ENCODE peak calls at places on chromosomes 2 and 18, in nine cellular contexts. L is neural progenitor cell, Z is lower lobe of right lung, H is OCI-LY7, D is fibroblast of lung, A is foreskin fibroblast, C is dorsolateral prefrontal cortex, G is skeletal muscle cell, Y is mesendoderm. N is an unnamed sample.

GRCh38 chr2:101398026-101398830 is 10.9 kb upstream of the CREG2 start:
- DNase-seq in L (no peak), Z (no peak), H (no peak), D (peak), A (no peak), C (no peak), G (no peak), Y (no peak), N (no peak)

GRCh38 chr18:26865557-26865956 is at the start of gene AQP4:
- DNase-seq in L (peak), Z (peak), H (no peak), D (peak), A (no peak), C (no peak), G (no peak), Y (no peak), N (no peak)

GRCh38 chr2:119448427-119449141 is 16.9 kb downstream of the TMEM37 start:
- DNase-seq in L (no peak), Z (no peak), H (no peak), D (no peak), A (no peak), C (no peak), G (no peak), Y (no peak), N (no peak)

GRCh38 chr2:69779258-69779989 is 37.5 kb downstream of the ANXA4 start:
- DNase-seq in L (no peak), Z (no peak), H (no peak), D (peak), A (peak), C (no peak), G (no peak), Y (peak), N (no peak)

GRCh38 chr18:28365406-28365805 is 188.5 kb upstream of the CDH2 start:
- DNase-seq in L (no peak), Z (no peak), H (no peak), D (peak), A (peak), C (no peak), G (peak), Y (no peak), N (no peak)

GRCh38 chr2:239114616-239115265 is 266.9 kb downstream of the TWIST2 start:
- DNase-seq in L (no peak), Z (no peak), H (no peak), D (no peak), A (no peak), C (peak), G (no peak), Y (peak), N (no peak)

GRCh38 chr2:46313063-46313462 is 15.9 kb downstream of the EPAS1 start:
- DNase-seq in L (no peak), Z (no peak), H (no peak), D (no peak), A (no peak), C (no peak), G (no peak), Y (no peak), N (no peak)

GRCh38 chr2:27086090-27086721 is 366 bp upstream of the KHK start:
- DNase-seq in L (peak), Z (peak), H (peak), D (peak), A (peak), C (peak), G (peak), Y (peak), N (peak)

GRCh38 chr2:160228141-160228963 is 28.3 kb upstream of the ITGB6 start:
- DNase-seq in L (no peak), Z (no peak), H (no peak), D (peak), A (peak), C (no peak), G (peak), Y (no peak), N (no peak)

GRCh38 chr2:240184656-240185055 is 44.2 kb upstream of the OTOS start:
- DNase-seq in L (no peak), Z (no peak), H (no peak), D (no peak), A (no peak), C (no peak), G (no peak), Y (no peak), N (no peak)

GRCh38 chr18:45783097-45784075 is 42.1 kb upstream of the SIGLEC15 start:
- DNase-seq in L (peak), Z (no peak), H (no peak), D (peak), A (peak), C (no peak), G (no peak), Y (peak), N (no peak)

GRCh38 chr2:39737661-39738060 is 41.4 kb downstream of the THUMPD2 start:
- DNase-seq in L (peak), Z (no peak), H (no peak), D (peak), A (peak), C (peak), G (peak), Y (peak), N (no peak)

GRCh38 chr2:177992992-177993391 is 79.6 kb downstream of the PDE11A start:
- DNase-seq in L (no peak), Z (no peak), H (no peak), D (no peak), A (no peak), C (no peak), G (no peak), Y (no peak), N (no peak)

GRCh38 chr2:98444436-98445166 is at the start of gene INPP4A:
- DNase-seq in L (peak), Z (peak), H (peak), D (peak), A (peak), C (peak), G (no peak), Y (peak), N (no peak)

GRCh38 chr2:239354791-239355136 is 46.1 kb downstream of the HDAC4 start:
- DNase-seq in L (no peak), Z (no peak), H (no peak), D (no peak), A (no peak), C (no peak), G (no peak), Y (no peak), N (no peak)

GRCh38 chr2:71358931-71359671 is 27.5 kb downstream of the ZNF638 start:
- DNase-seq in L (no peak), Z (no peak), H (no peak), D (peak), A (peak), C (peak), G (peak), Y (no peak), N (no peak)

GRCh38 chr2:20106746-20107145 is 55.3 kb upstream of the LAPTM4A start:
- DNase-seq in L (peak), Z (peak), H (no peak), D (peak), A (no peak), C (no peak), G (no peak), Y (peak), N (no peak)

GRCh38 chr2:138787053-138787666 is 7.0 kb upstream of the NXPH2 start:
- DNase-seq in L (peak), Z (no peak), H (peak), D (peak), A (peak), C (no peak), G (no peak), Y (no peak), N (peak)

DNA sequence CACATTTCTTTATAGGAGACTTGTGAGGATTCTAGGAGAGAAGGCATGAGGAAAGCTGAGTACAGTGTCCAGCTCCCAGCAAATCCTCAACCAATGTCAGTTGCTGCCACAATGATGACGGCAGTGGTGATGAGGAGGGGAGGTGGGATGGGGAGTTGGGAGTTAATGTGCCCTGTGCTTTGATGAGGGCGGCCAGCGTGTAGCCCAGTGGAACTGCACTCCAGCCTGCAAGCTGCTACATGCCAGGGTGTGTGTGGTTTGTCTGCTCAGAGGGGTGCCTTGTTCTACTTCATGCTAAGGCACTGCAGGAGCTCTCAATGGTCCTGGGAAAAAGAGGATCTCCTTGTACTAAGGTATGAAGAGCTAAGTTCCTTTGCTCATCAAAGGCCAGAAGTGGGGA is 96.1 kb downstream of the MSH2 start:
- DNase-seq in L (no peak), Z (no peak), H (no peak), D (no peak), A (no peak), C (no peak), G (no peak), Y (no peak), N (no peak)
- H3K4me3 ChIP-seq in L (no peak), Z (no peak), H (no peak), D (no peak), A (no peak), C (no peak), G (no peak), Y (peak), N (no peak)

DNA sequence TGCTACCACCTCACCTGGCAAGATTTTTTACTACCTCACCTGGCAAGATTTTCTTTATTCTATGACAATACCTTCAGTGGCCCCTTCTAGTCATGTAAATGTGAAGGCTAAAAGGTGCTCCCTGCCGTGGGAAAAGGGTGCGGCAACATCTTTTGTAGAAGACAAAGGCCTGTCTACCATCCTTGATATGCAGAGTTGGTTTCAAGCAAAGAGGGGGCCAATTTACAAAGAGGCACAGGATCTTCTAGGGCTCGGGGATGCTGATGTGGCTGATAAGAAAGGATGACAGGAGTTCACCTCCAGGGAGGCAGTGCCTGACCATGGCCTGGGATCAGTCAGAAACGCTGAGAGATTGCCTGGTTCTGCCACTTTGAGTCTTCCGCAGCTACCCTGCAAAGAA is 165.4 kb upstream of the SLC1A4 start:
- DNase-seq in L (no peak), Z (no peak), H (no peak), D (no peak), A (no peak), C (no peak), G (no peak), Y (no peak), N (no peak)
- H3K4me3 ChIP-seq in L (no peak), Z (no peak), H (no peak), D (no peak), A (no peak), C (no peak), G (no peak), Y (no peak), N (no peak)

GRCh38 chr2:196884368-196884767 is 42.1 kb downstream of the PGAP1 start:
- DNase-seq in L (no peak), Z (no peak), H (no peak), D (no peak), A (no peak), C (no peak), G (no peak), Y (no peak), N (no peak)

GRCh38 chr2:196887431-196887830 is 39.1 kb downstream of the PGAP1 start:
- DNase-seq in L (no peak), Z (no peak), H (no peak), D (no peak), A (no peak), C (no peak), G (no peak), Y (no peak), N (no peak)
- H3K4me3 ChIP-seq in L (no peak), Z (no peak), H (no peak), D (no peak), A (no peak), C (no peak), G (no peak), Y (no peak), N (no peak)

DNA sequence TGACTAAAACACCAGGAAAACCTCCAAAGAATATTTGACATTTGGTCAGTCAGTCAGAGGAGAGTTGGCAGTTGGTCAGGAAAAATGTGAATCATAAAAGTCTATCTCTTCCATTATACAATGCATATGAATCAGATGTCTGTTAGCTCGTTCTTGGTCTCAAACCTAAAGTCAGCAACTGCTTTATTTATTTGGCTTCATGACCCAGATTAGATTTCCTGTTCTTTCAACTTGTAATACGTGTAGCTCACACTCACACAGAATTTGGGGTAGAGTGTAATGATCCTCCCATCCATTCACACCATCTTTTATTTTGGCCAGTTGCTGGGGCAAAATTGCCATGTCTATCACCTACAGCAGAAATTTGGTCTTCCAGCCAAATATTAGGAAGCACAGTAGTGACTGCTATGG is 81.9 kb upstream of the COL5A2 start:
- DNase-seq in L (no peak), Z (no peak), H (no peak), D (peak), A (peak), C (no peak), G (peak), Y (peak), N (no peak)
- H3K4me3 ChIP-seq in L (no peak), Z (no peak), H (no peak), D (no peak), A (no peak), C (no peak), G (no peak), Y (no peak), N (no peak)

GRCh38 chr2:21392660-21393059 is 268.9 kb downstream of the TDRD15 start:
- DNase-seq in L (no peak), Z (no peak), H (no peak), D (no peak), A (no peak), C (no peak), G (no peak), Y (no peak), N (no peak)
- H3K4me3 ChIP-seq in L (no peak), Z (no peak), H (no peak), D (no peak), A (no peak), C (no peak), G (no peak), Y (no peak), N (no peak)

N was measured in Jurkat, Clone E6-1.